ENCODE peak calls at places on chromosomes 6 and 20, in five cellular contexts. Y, F, E, C and I are unnamed samples.

GRCh38 chr6:170485159-170485558 is 67.9 kb downstream of the PSMB1 start:
- DNase-seq in Y (no peak), F (no peak), E (no peak), C (no peak), I (no peak)

GRCh38 chr6:41222513-41222912 is 5.6 kb upstream of the TREML4 start:
- DNase-seq in Y (no peak), F (no peak), E (no peak), C (no peak), I (no peak)

GRCh38 chr20:24958506-24959385 is 9.7 kb downstream of the CST7 start:
- DNase-seq in Y (no peak), F (no peak), E (no peak), C (no peak), I (no peak)

GRCh38 chr6:152980656-152981055 is 2.2 kb downstream of the FBXO5 start:
- DNase-seq in Y (no peak), F (no peak), E (no peak), C (no peak), I (no peak)

GRCh38 chr6:7568021-7568420 is 22.0 kb upstream of the SNRNP48 start:
- DNase-seq in Y (no peak), F (no peak), E (no peak), C (no peak), I (no peak)

GRCh38 chr20:38421915-38422314 is 13.2 kb downstream of the SNHG17 start:
- DNase-seq in Y (no peak), F (no peak), E (no peak), C (no peak), I (no peak)

GRCh38 chr20:2217857-2218529 is 77.8 kb upstream of the TGM3 start:
- DNase-seq in Y (no peak), F (no peak), E (no peak), C (peak; percentile 20), I (no peak)

GRCh38 chr6:125363360-125364121 is 61.8 kb upstream of the HDDC2 start:
- DNase-seq in Y (peak; percentile 16), F (no peak), E (peak; percentile 10), C (no peak), I (peak; percentile 80)

GRCh38 chr6:1770435-1770843 is 160.7 kb downstream of the FOXC1 start:
- DNase-seq in Y (no peak), F (no peak), E (no peak), C (peak; percentile 65), I (no peak)

GRCh38 chr6:169915769-169916550 is 164.5 kb downstream of the ERMARD start:
- DNase-seq in Y (peak; percentile 45), F (no peak), E (no peak), C (no peak), I (no peak)

GRCh38 chr6:155317186-155317585 is 2.9 kb upstream of the TFB1M start:
- DNase-seq in Y (no peak), F (no peak), E (no peak), C (no peak), I (no peak)

GRCh38 chr6:131816869-131817268 is 9.0 kb downstream of the ENPP1 start:
- DNase-seq in Y (no peak), F (no peak), E (no peak), C (no peak), I (no peak)

GRCh38 chr20:21564127-21564773 is 50.4 kb upstream of the NKX2-2 start:
- DNase-seq in Y (no peak), F (no peak), E (peak; percentile 84), C (no peak), I (no peak)

GRCh38 chr6:43050981-43051380 is 2.7 kb downstream of the CUL7 start:
- DNase-seq in Y (no peak), F (no peak), E (no peak), C (no peak), I (no peak)

GRCh38 chr6:46719099-46719498 is 16.1 kb downstream of the PLA2G7 start:
- DNase-seq in Y (no peak), F (peak; percentile 79), E (no peak), C (no peak), I (no peak)

GRCh38 chr6:134074151-134074712 is 21.8 kb upstream of the SLC2A12 start:
- DNase-seq in Y (no peak), F (no peak), E (peak; percentile 9), C (no peak), I (peak; percentile 92)

GRCh38 chr6:9224539-9224938 is 789.2 kb upstream of the SLC35B3 start:
- DNase-seq in Y (no peak), F (no peak), E (no peak), C (no peak), I (no peak)

GRCh38 chr20:50332491-50332980 is 141.9 kb downstream of the CEBPB start:
- DNase-seq in Y (no peak), F (no peak), E (no peak), C (no peak), I (no peak)

GRCh38 chr6:149990672-149991402 is 27.1 kb downstream of the ULBP1 start:
- DNase-seq in Y (no peak), F (no peak), E (no peak), C (no peak), I (peak; percentile 55)

GRCh38 chr20:32297439-32297838 is 20.0 kb downstream of the KIF3B start:
- DNase-seq in Y (no peak), F (no peak), E (no peak), C (no peak), I (no peak)

GRCh38 chr6:113129991-113130390 is 727.2 kb upstream of the MARCKS start:
- DNase-seq in Y (no peak), F (no peak), E (no peak), C (no peak), I (no peak)

GRCh38 chr6:3876866-3877265 is 27.7 kb downstream of the FAM50B start:
- DNase-seq in Y (no peak), F (no peak), E (no peak), C (no peak), I (no peak)

GRCh38 chr6:70686548-70687133 is 19.0 kb downstream of the SMAP1 start:
- DNase-seq in Y (peak; percentile 23), F (no peak), E (peak; percentile 39), C (no peak), I (peak; percentile 59)

GRCh38 chr6:36387440-36388303 is at the start of gene ETV7:
- DNase-seq in Y (no peak), F (no peak), E (no peak), C (no peak), I (peak; percentile 74)

GRCh38 chr6:47853766-47854165 is 71.9 kb downstream of the OPN5 start:
- DNase-seq in Y (no peak), F (no peak), E (no peak), C (no peak), I (no peak)

GRCh38 chr6:163754866-163755265 is 340.3 kb downstream of the QKI start:
- DNase-seq in Y (no peak), F (no peak), E (no peak), C (no peak), I (no peak)

GRCh38 chr6:7143161-7143974 is 35.6 kb downstream of the RREB1 start:
- DNase-seq in Y (peak; percentile 70), F (no peak), E (peak; percentile 66), C (no peak), I (no peak)

GRCh38 chr20:25563876-25564275 is 21.5 kb downstream of the NINL start:
- DNase-seq in Y (no peak), F (no peak), E (no peak), C (no peak), I (no peak)

GRCh38 chr6:31568537-31568961 is 3.5 kb upstream of the LTA start:
- DNase-seq in Y (no peak), F (no peak), E (no peak), C (peak; percentile 94), I (no peak)

GRCh38 chr6:101404767-101405166 is 11.3 kb downstream of the GRIK2 start:
- DNase-seq in Y (no peak), F (no peak), E (no peak), C (no peak), I (no peak)

GRCh38 chr6:101403566-101403965 is 10.1 kb downstream of the GRIK2 start:
- DNase-seq in Y (no peak), F (no peak), E (no peak), C (no peak), I (peak; percentile 83)

GRCh38 chr6:101401792-101402617 is 8.5 kb downstream of the GRIK2 start:
- DNase-seq in Y (no peak), F (no peak), E (no peak), C (no peak), I (peak; percentile 81)

GRCh38 chr6:101400341-101400740 is 6.8 kb downstream of the GRIK2 start:
- DNase-seq in Y (no peak), F (no peak), E (no peak), C (no peak), I (no peak)

DNA sequence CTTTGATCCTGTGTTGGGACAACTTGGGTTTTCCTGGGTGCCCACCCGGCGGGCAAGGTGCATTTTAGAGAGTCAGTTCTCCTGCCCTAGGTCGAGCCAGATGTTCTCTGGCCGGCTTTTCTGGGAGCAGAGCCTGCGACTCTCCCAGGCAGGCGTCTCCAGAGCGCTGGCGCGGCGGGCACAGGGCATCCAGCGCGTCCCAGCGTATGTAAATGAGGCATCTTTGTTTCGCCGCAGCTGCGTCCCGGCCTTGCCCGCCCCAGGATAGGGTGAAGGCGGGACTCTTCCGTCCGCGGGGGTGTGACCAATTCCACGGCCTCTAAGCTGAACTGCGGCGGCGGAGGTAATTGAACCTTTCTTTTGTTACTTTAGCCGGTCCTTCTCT is 9.1 kb downstream of the GRIK2 start:
- DNase-seq in Y (no peak), F (no peak), E (no peak), C (no peak), I (peak; percentile 77)
- TF ChIP-seq EZH2 in Y (no peak), F (no peak), E (no peak), C (no peak), I (no peak)

GRCh38 chr20:34604980-34605788 is 46.7 kb downstream of the MAP1LC3A start:
- DNase-seq in Y (no peak), F (no peak), E (no peak), C (no peak), I (no peak)
- TF ChIP-seq REST in Y (no peak), F (no peak), E (no peak), C (no peak), I (no peak)

GRCh38 chr6:34340394-34340793 is 52.1 kb downstream of the NUDT3 start:
- DNase-seq in Y (no peak), F (no peak), E (no peak), C (no peak), I (no peak)
- H4K20me1 ChIP-seq in Y (peaks cover 14% of the 10 kb centered on the region), F (peaks cover 5% of the 10 kb centered on the region), E (no peaks in the 10 kb centered on the region), C (no peaks in the 10 kb centered on the region), I (peaks cover 5% of the 10 kb centered on the region)

GRCh38 chr6:108875161-108875555 is 26.9 kb downstream of the ARMC2 start:
- DNase-seq in Y (no peak), F (no peak), E (no peak), C (no peak), I (no peak)
- TF ChIP-seq EZH2 in Y (no peak), F (no peak), E (no peak), C (no peak), I (no peak)